ENCODE peak calls at places on chromosomes 16 and 17, in nine cellular contexts. D, M, W, C, R, O, I, Y and B are unnamed samples.

GRCh38 chr17:21215935-21216334 is 2.0 kb upstream of the TMEM11 start:
- DNase-seq in R (no peak), M (no peak), Y (no peak), W (no peak), C (no peak), D (no peak), O (peak; percentile 61), I (no peak), B (no peak)

GRCh38 chr16:15807603-15808009 is 49.2 kb downstream of the MYH11 start:
- DNase-seq in O (no peak), R (no peak), D (peak; percentile 28), M (no peak), C (no peak), Y (no peak), W (peak; percentile 45), I (no peak), B (no peak)

GRCh38 chr16:3825103-3825502 is 55.4 kb downstream of the CREBBP start:
- DNase-seq in C (no peak), D (no peak), R (peak; percentile 76), I (peak; percentile 35), M (no peak), W (peak; percentile 45), Y (no peak), O (peak; percentile 88), B (no peak)

GRCh38 chr16:1152123-1152638 is 725 bp upstream of the CACNA1H start:
- DNase-seq in W (no peak), Y (no peak), R (peak; percentile 24), D (peak; percentile 78), C (no peak), O (no peak), M (no peak), I (no peak), B (no peak)

GRCh38 chr17:34765291-34765690 is 185.9 kb downstream of the TMEM132E start:
- DNase-seq in Y (no peak), D (no peak), W (no peak), R (no peak), I (no peak), O (no peak), M (no peak), C (no peak), B (no peak)

GRCh38 chr17:35315283-35315682 is 58.1 kb downstream of the SLFN11 start:
- DNase-seq in O (peak; percentile 47), W (peak; percentile 85), M (no peak), D (no peak), I (peak; percentile 90), Y (no peak), R (peak; percentile 94), C (no peak), B (no peak)

GRCh38 chr17:27463235-27463677 is 7.0 kb downstream of the KSR1 start:
- DNase-seq in O (no peak), R (no peak), M (no peak), I (no peak), D (no peak), C (peak; percentile 9), W (no peak), Y (no peak), B (no peak)

GRCh38 chr16:56874800-56875199 is 9.8 kb downstream of the SLC12A3 start:
- DNase-seq in W (peak; percentile 11), O (no peak), D (no peak), C (no peak), M (no peak), Y (peak; percentile 90), I (no peak), R (no peak), B (no peak)

GRCh38 chr17:57021226-57021940 is 43.5 kb downstream of the SCPEP1 start:
- DNase-seq in C (no peak), D (no peak), R (no peak), Y (no peak), O (peak; percentile 97), M (no peak), I (peak; percentile 23), W (no peak), B (no peak)

GRCh38 chr17:13353590-13353989 is 248.1 kb downstream of the HS3ST3A1 start:
- DNase-seq in R (peak; percentile 80), Y (peak; percentile 68), C (no peak), I (no peak), D (no peak), M (no peak), O (no peak), W (peak; percentile 29), B (no peak)

GRCh38 chr16:56675685-56676210 is 6.1 kb downstream of the MT1H start:
- DNase-seq in W (no peak), R (no peak), M (no peak), O (no peak), Y (no peak), C (no peak), D (no peak), I (no peak), B (peak; percentile 62)

DNA sequence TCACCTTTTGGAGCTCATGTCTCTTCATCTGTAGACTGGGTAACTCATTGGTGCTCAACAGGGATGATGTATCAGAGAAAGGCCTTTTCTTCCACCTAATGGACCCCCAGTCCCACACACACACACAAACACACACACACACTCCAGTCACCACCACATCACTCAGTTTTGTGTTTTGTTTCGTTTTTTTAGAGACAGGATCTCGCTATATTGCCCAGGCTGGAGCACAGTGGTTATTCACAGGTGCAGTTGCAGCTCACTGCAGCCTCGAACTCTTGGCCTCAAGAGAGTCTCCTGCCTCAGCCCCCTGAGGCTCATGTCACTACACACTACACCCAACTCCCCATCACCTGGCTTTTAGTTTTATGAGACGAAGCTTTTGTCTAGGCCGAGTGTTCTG is 55.6 kb downstream of the SF3B3 start:
- DNase-seq in O (no peak), Y (no peak), C (no peak), R (no peak), W (no peak), D (no peak), M (no peak), I (no peak), B (no peak)
- H3K4me3 ChIP-seq in O (no peak overlapping the region), Y (no peak overlapping the region), C (no peak overlapping the region), R (no peak overlapping the region), W (no peak overlapping the region), D (no peak overlapping the region), M (no peak overlapping the region), I (no peak overlapping the region), B (no peak overlapping the region)

GRCh38 chr17:9839433-9839832 is 13.7 kb downstream of the GLP2R start:
- DNase-seq in Y (no peak), D (no peak), C (no peak), R (peak; percentile 12), M (no peak), W (peak; percentile 26), I (no peak), O (peak; percentile 55), B (no peak)

GRCh38 chr17:9837551-9838471 is 12.1 kb downstream of the GLP2R start:
- DNase-seq in D (no peak), M (no peak), Y (no peak), R (peak; percentile 86), W (peak; percentile 85), C (no peak), I (peak; percentile 34), O (peak; percentile 88), B (no peak)

GRCh38 chr17:9828296-9829059 is 2.8 kb downstream of the GLP2R start:
- DNase-seq in C (no peak), O (no peak), R (no peak), I (no peak), D (no peak), Y (no peak), M (no peak), W (peak; percentile 19), B (no peak)

GRCh38 chr17:9829343-9829742 is 3.6 kb downstream of the GLP2R start:
- DNase-seq in C (no peak), Y (no peak), D (no peak), O (no peak), M (no peak), I (no peak), W (no peak), R (no peak), B (no peak)

GRCh38 chr17:9833922-9834321 is 8.2 kb downstream of the GLP2R start:
- DNase-seq in M (no peak), W (no peak), R (no peak), D (no peak), Y (no peak), O (no peak), I (no peak), C (no peak), B (no peak)
- H2AFZ ChIP-seq in M (no peak overlapping the region), W (no peak overlapping the region), R (no peak overlapping the region), D (no peak overlapping the region), Y (no peak overlapping the region), O (no peak overlapping the region), I (no peak overlapping the region), C (no peak overlapping the region), B (no peak overlapping the region)

DNA sequence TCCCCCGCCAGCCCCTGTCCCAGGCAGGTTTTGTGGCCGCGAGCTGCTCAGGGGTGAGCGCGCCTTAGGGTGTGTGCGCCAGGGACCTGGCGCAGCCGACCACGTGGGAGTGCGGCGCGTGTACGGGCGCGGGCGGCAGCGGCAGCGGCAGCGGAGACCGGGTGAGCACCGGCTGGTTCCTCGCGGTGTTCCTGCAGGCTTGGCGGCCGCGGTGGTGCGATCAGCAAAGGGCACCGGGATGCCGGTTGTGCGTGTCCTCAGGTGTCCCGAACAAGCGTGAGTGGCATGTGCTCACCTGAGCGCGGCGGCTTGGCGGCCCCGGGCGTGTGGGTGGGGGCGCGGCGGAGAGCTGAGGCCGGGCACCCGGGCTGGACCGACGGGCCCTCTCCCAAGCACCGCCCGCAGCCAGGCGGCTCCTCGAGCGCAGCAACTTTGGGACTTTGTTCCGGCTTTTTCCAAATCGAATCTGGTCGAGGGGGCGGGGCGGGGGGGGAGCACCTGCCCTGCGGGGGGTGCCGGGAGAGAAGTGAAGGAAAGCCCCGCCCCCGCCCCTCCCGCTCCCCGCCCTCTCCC is 331 bp upstream of the HSD11B2 start:
- DNase-seq in I (peak; percentile 33), Y (peak; percentile 68), C (peak; percentile 4), O (peak; percentile 40), R (peak; percentile 41), W (no peak), D (peak; percentile 57), M (no peak), B (peak; percentile 18)
- H3K27ac ChIP-seq in I (no peak overlapping the region), Y (no peak overlapping the region), C (no peak overlapping the region), O (no peak overlapping the region), R (no peak overlapping the region), W (no peak overlapping the region), D (no peak overlapping the region), M (no peak overlapping the region), B (no peak overlapping the region)

DNA sequence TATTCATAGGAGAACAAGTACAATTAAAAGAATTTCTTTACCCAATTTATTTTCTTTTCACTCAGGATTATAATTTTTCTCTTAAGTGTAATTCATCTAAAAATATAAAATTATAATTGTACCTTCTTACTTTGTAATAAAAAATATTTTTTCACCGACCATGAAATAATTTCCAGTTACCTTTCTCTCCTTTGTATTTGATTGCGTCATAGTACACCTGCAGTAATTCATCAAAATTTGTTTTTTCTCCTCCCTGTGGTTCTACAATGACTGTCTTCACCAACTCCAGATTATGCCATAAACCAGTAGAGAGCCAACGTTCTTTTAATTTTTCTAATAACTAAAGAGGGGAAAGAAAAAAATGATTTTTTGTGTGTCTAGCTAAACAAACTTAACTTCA is 119.1 kb downstream of the BRIP1 start:
- DNase-seq in D (no peak), R (no peak), W (no peak), Y (no peak), C (no peak), M (no peak), I (no peak), O (no peak), B (no peak)
- H3K4me3 ChIP-seq in D (no peak overlapping the region), R (no peak overlapping the region), W (no peak overlapping the region), Y (no peak overlapping the region), C (no peak overlapping the region), M (no peak overlapping the region), I (no peak overlapping the region), O (no peak overlapping the region), B (no peak overlapping the region)

GRCh38 chr17:68368387-68368786 is 77.1 kb downstream of the ARSG start:
- DNase-seq in C (no peak), W (no peak), D (no peak), I (no peak), R (no peak), Y (no peak), M (no peak), O (peak; percentile 54), B (no peak)
- H2AFZ ChIP-seq in C (no peak overlapping the region), W (no peak overlapping the region), D (no peak overlapping the region), I (no peak overlapping the region), R (no peak overlapping the region), Y (no peak overlapping the region), M (no peak overlapping the region), O (no peak overlapping the region), B (no peak overlapping the region)